ENCODE peak calls at places on chromosomes 16 and 17, in eight cellular contexts. Z is activated gamma-delta T cell; N is Right ventricle myocardium inferior; E is SK-N-SH; S is activated effector memory CD4-positive, alpha-beta T cell treated with anti-CD3 and anti-CD28 coated beads, Interleukin-2, amount 50 U/mL, for 16 hours; W is nucleus accumbens; L is esophagus muscularis mucosa; H is LoVo. D is an unnamed sample.

GRCh38 chr16:17404903-17405691 is 65.7 kb downstream of the XYLT1 start:
- DNase-seq in Z (no peak), N (peak), E (peak), S (no peak), W (peak), L (peak), H (no peak), D (peak)

GRCh38 chr17:79720705-79721295 is 9.9 kb upstream of the ENPP7 start:
- DNase-seq in Z (no peak), N (no peak), E (peak), S (no peak), W (no peak), L (no peak), H (no peak), D (no peak)

GRCh38 chr16:2178321-2179106 is 17.9 kb downstream of the CASKIN1 start:
- DNase-seq in Z (no peak), N (no peak), E (peak), S (peak), W (no peak), L (no peak), H (no peak), D (peak)

GRCh38 chr17:79371984-79372383 is 238.9 kb downstream of the RBFOX3 start:
- DNase-seq in Z (no peak), N (no peak), E (no peak), S (no peak), W (no peak), L (no peak), H (no peak), D (no peak)

GRCh38 chr17:74239169-74239568 is 25.8 kb downstream of the TTYH2 start:
- DNase-seq in Z (no peak), N (no peak), E (no peak), S (no peak), W (no peak), L (no peak), H (no peak), D (no peak)

GRCh38 chr16:2771496-2772402 is 5.3 kb downstream of the ELOB start:
- DNase-seq in Z (no peak), N (no peak), E (no peak), S (no peak), W (no peak), L (no peak), H (no peak), D (no peak)

GRCh38 chr17:8173056-8173870 is 2.9 kb downstream of the TMEM107 start:
- DNase-seq in Z (no peak), N (peak), E (peak), S (peak), W (peak), L (no peak), H (peak), D (no peak)

GRCh38 chr17:32117399-32117798 is 24.9 kb upstream of the RHOT1 start:
- DNase-seq in Z (no peak), N (no peak), E (no peak), S (peak), W (no peak), L (no peak), H (no peak), D (no peak)

D was measured in upper lobe of left lung.